ENCODE peak calls at places on chromosome 11, in eight cellular contexts. One of them, this sample, is unnamed.

GRCh38 chr11:8672346-8672745 is 10.1 kb downstream of the TRIM66 start:
- DNase-seq in psoas muscle: no peak
- DNase-seq in omental fat pad: no peak
- DNase-seq in astrocyte of the spinal cord: no peak
- DNase-seq in right lobe of liver: no peak
- DNase-seq in tibial nerve: no peak
- DNase-seq in RWPE1: no peak
- DNase-seq in ovary: no peak
- DNase-seq in this sample: no peak

GRCh38 chr11:3186166-3186953 is 21.2 kb upstream of the OSBPL5 start:
- DNase-seq in psoas muscle: peak
- DNase-seq in omental fat pad: no peak
- DNase-seq in astrocyte of the spinal cord: no peak
- DNase-seq in right lobe of liver: peak
- DNase-seq in tibial nerve: no peak
- DNase-seq in RWPE1: no peak
- DNase-seq in ovary: no peak
- DNase-seq in this sample: no peak

GRCh38 chr11:96061730-96062524 is 138.0 kb upstream of the MTMR2 start:
- DNase-seq in psoas muscle: no peak
- DNase-seq in omental fat pad: no peak
- DNase-seq in astrocyte of the spinal cord: peak
- DNase-seq in right lobe of liver: no peak
- DNase-seq in tibial nerve: no peak
- DNase-seq in RWPE1: no peak
- DNase-seq in ovary: no peak
- DNase-seq in this sample: no peak

GRCh38 chr11:47186076-47186936 is at the start of gene PACSIN3:
- DNase-seq in psoas muscle: peak
- DNase-seq in omental fat pad: no peak
- DNase-seq in astrocyte of the spinal cord: no peak
- DNase-seq in right lobe of liver: peak
- DNase-seq in tibial nerve: no peak
- DNase-seq in RWPE1: peak
- DNase-seq in ovary: peak
- DNase-seq in this sample: peak

GRCh38 chr11:86335131-86335768 is 33.2 kb downstream of the HIKESHI start:
- DNase-seq in psoas muscle: no peak
- DNase-seq in omental fat pad: no peak
- DNase-seq in astrocyte of the spinal cord: no peak
- DNase-seq in right lobe of liver: no peak
- DNase-seq in tibial nerve: no peak
- DNase-seq in RWPE1: peak
- DNase-seq in ovary: no peak
- DNase-seq in this sample: no peak

GRCh38 chr11:105588001-105588400 is 21.9 kb upstream of the GRIA4 start:
- DNase-seq in psoas muscle: no peak
- DNase-seq in omental fat pad: no peak
- DNase-seq in astrocyte of the spinal cord: peak
- DNase-seq in right lobe of liver: no peak
- DNase-seq in tibial nerve: no peak
- DNase-seq in RWPE1: no peak
- DNase-seq in ovary: no peak
- DNase-seq in this sample: no peak

GRCh38 chr11:13271060-13271693 is 6.4 kb upstream of the BMAL1 start:
- DNase-seq in psoas muscle: no peak
- DNase-seq in omental fat pad: no peak
- DNase-seq in astrocyte of the spinal cord: no peak
- DNase-seq in right lobe of liver: no peak
- DNase-seq in tibial nerve: no peak
- DNase-seq in RWPE1: no peak
- DNase-seq in ovary: no peak
- DNase-seq in this sample: no peak

GRCh38 chr11:57303990-57304579 is 20.7 kb downstream of the TNKS1BP1 start:
- DNase-seq in psoas muscle: peak
- DNase-seq in omental fat pad: no peak
- DNase-seq in astrocyte of the spinal cord: no peak
- DNase-seq in right lobe of liver: no peak
- DNase-seq in tibial nerve: no peak
- DNase-seq in RWPE1: peak
- DNase-seq in ovary: no peak
- DNase-seq in this sample: no peak

GRCh38 chr11:66674964-66675602 is 2.6 kb downstream of the RBM4B start:
- DNase-seq in psoas muscle: no peak
- DNase-seq in omental fat pad: no peak
- DNase-seq in astrocyte of the spinal cord: no peak
- DNase-seq in right lobe of liver: no peak
- DNase-seq in tibial nerve: no peak
- DNase-seq in RWPE1: no peak
- DNase-seq in ovary: no peak
- DNase-seq in this sample: no peak

GRCh38 chr11:86940122-86940777 is 14.9 kb downstream of the FZD4 start:
- DNase-seq in psoas muscle: peak
- DNase-seq in omental fat pad: no peak
- DNase-seq in astrocyte of the spinal cord: peak
- DNase-seq in right lobe of liver: no peak
- DNase-seq in tibial nerve: peak
- DNase-seq in RWPE1: no peak
- DNase-seq in ovary: peak
- DNase-seq in this sample: no peak

GRCh38 chr11:122700676-122701075 is 45.2 kb downstream of the UBASH3B start:
- DNase-seq in psoas muscle: no peak
- DNase-seq in omental fat pad: no peak
- DNase-seq in astrocyte of the spinal cord: no peak
- DNase-seq in right lobe of liver: no peak
- DNase-seq in tibial nerve: no peak
- DNase-seq in RWPE1: no peak
- DNase-seq in ovary: no peak
- DNase-seq in this sample: no peak

GRCh38 chr11:33323421-33323820 is 66.2 kb downstream of the HIPK3 start:
- DNase-seq in psoas muscle: no peak
- DNase-seq in omental fat pad: no peak
- DNase-seq in astrocyte of the spinal cord: no peak
- DNase-seq in right lobe of liver: no peak
- DNase-seq in tibial nerve: no peak
- DNase-seq in RWPE1: no peak
- DNase-seq in ovary: no peak
- DNase-seq in this sample: no peak
- TF ChIP-seq CTCF in psoas muscle: peak
- TF ChIP-seq CTCF in omental fat pad: no peak
- TF ChIP-seq CTCF in astrocyte of the spinal cord: no peak
- TF ChIP-seq CTCF in right lobe of liver: no peak
- TF ChIP-seq CTCF in tibial nerve: no peak
- TF ChIP-seq CTCF in RWPE1: no peak
- TF ChIP-seq CTCF in ovary: no peak
- TF ChIP-seq CTCF in this sample: no peak

GRCh38 chr11:104534268-104534667 is 364.0 kb downstream of the CASP12 start:
- DNase-seq in psoas muscle: no peak
- DNase-seq in omental fat pad: no peak
- DNase-seq in astrocyte of the spinal cord: peak
- DNase-seq in right lobe of liver: no peak
- DNase-seq in tibial nerve: no peak
- DNase-seq in RWPE1: peak
- DNase-seq in ovary: no peak
- DNase-seq in this sample: no peak

GRCh38 chr11:104531894-104532293 is 366.4 kb downstream of the CASP12 start:
- DNase-seq in psoas muscle: no peak
- DNase-seq in omental fat pad: no peak
- DNase-seq in astrocyte of the spinal cord: no peak
- DNase-seq in right lobe of liver: no peak
- DNase-seq in tibial nerve: no peak
- DNase-seq in RWPE1: no peak
- DNase-seq in ovary: no peak
- DNase-seq in this sample: no peak

GRCh38 chr11:104529213-104529612 is 365.3 kb upstream of the PDGFD start:
- DNase-seq in psoas muscle: no peak
- DNase-seq in omental fat pad: no peak
- DNase-seq in astrocyte of the spinal cord: no peak
- DNase-seq in right lobe of liver: no peak
- DNase-seq in tibial nerve: no peak
- DNase-seq in RWPE1: no peak
- DNase-seq in ovary: no peak
- DNase-seq in this sample: no peak

GRCh38 chr11:104529916-104530315 is 366.0 kb upstream of the PDGFD start:
- DNase-seq in psoas muscle: no peak
- DNase-seq in omental fat pad: no peak
- DNase-seq in astrocyte of the spinal cord: no peak
- DNase-seq in right lobe of liver: no peak
- DNase-seq in tibial nerve: no peak
- DNase-seq in RWPE1: no peak
- DNase-seq in ovary: no peak
- DNase-seq in this sample: no peak

GRCh38 chr11:104531075-104531474 is 367.1 kb upstream of the PDGFD start:
- DNase-seq in psoas muscle: no peak
- DNase-seq in omental fat pad: no peak
- DNase-seq in astrocyte of the spinal cord: no peak
- DNase-seq in right lobe of liver: no peak
- DNase-seq in tibial nerve: no peak
- DNase-seq in RWPE1: no peak
- DNase-seq in ovary: no peak
- DNase-seq in this sample: no peak
- TF ChIP-seq CTCF in psoas muscle: no peak
- TF ChIP-seq CTCF in omental fat pad: no peak
- TF ChIP-seq CTCF in astrocyte of the spinal cord: peak
- TF ChIP-seq CTCF in right lobe of liver: no peak
- TF ChIP-seq CTCF in tibial nerve: no peak
- TF ChIP-seq CTCF in RWPE1: no peak
- TF ChIP-seq CTCF in ovary: no peak
- TF ChIP-seq CTCF in this sample: no peak

GRCh38 chr11:69674886-69675714 is at the start of gene LTO1:
- DNase-seq in psoas muscle: peak
- DNase-seq in omental fat pad: peak
- DNase-seq in astrocyte of the spinal cord: peak
- DNase-seq in right lobe of liver: peak
- DNase-seq in tibial nerve: peak
- DNase-seq in RWPE1: peak
- DNase-seq in ovary: peak
- DNase-seq in this sample: peak
- TF ChIP-seq CTCF in psoas muscle: no peak
- TF ChIP-seq CTCF in omental fat pad: no peak
- TF ChIP-seq CTCF in astrocyte of the spinal cord: no peak
- TF ChIP-seq CTCF in right lobe of liver: no peak
- TF ChIP-seq CTCF in tibial nerve: peak
- TF ChIP-seq CTCF in RWPE1: no peak
- TF ChIP-seq CTCF in ovary: no peak
- TF ChIP-seq CTCF in this sample: no peak

GRCh38 chr11:124937336-124937935 is 1.6 kb upstream of the HEPACAM start:
- DNase-seq in psoas muscle: no peak
- DNase-seq in omental fat pad: no peak
- DNase-seq in astrocyte of the spinal cord: no peak
- DNase-seq in right lobe of liver: no peak
- DNase-seq in tibial nerve: no peak
- DNase-seq in RWPE1: no peak
- DNase-seq in ovary: no peak
- DNase-seq in this sample: no peak

GRCh38 chr11:124935548-124936514 is at the start of gene HEPACAM:
- DNase-seq in psoas muscle: no peak
- DNase-seq in omental fat pad: no peak
- DNase-seq in astrocyte of the spinal cord: no peak
- DNase-seq in right lobe of liver: no peak
- DNase-seq in tibial nerve: no peak
- DNase-seq in RWPE1: no peak
- DNase-seq in ovary: no peak
- DNase-seq in this sample: no peak

GRCh38 chr11:124938206-124938765 is 2.4 kb upstream of the HEPACAM start:
- DNase-seq in psoas muscle: no peak
- DNase-seq in omental fat pad: no peak
- DNase-seq in astrocyte of the spinal cord: no peak
- DNase-seq in right lobe of liver: no peak
- DNase-seq in tibial nerve: no peak
- DNase-seq in RWPE1: no peak
- DNase-seq in ovary: no peak
- DNase-seq in this sample: no peak

GRCh38 chr11:124938970-124939369 is 3.1 kb upstream of the HEPACAM start:
- DNase-seq in psoas muscle: no peak
- DNase-seq in omental fat pad: no peak
- DNase-seq in astrocyte of the spinal cord: no peak
- DNase-seq in right lobe of liver: no peak
- DNase-seq in tibial nerve: no peak
- DNase-seq in RWPE1: no peak
- DNase-seq in ovary: no peak
- DNase-seq in this sample: no peak

GRCh38 chr11:124934862-124935547 is 842 bp downstream of the HEPACAM start:
- DNase-seq in psoas muscle: no peak
- DNase-seq in omental fat pad: no peak
- DNase-seq in astrocyte of the spinal cord: peak
- DNase-seq in right lobe of liver: no peak
- DNase-seq in tibial nerve: no peak
- DNase-seq in RWPE1: no peak
- DNase-seq in ovary: no peak
- DNase-seq in this sample: no peak
- TF ChIP-seq CTCF in psoas muscle: no peak
- TF ChIP-seq CTCF in omental fat pad: no peak
- TF ChIP-seq CTCF in astrocyte of the spinal cord: peak
- TF ChIP-seq CTCF in right lobe of liver: no peak
- TF ChIP-seq CTCF in tibial nerve: no peak
- TF ChIP-seq CTCF in RWPE1: no peak
- TF ChIP-seq CTCF in ovary: no peak
- TF ChIP-seq CTCF in this sample: no peak

GRCh38 chr11:125728969-125729368 is 17.1 kb upstream of the PATE1 start:
- DNase-seq in psoas muscle: no peak
- DNase-seq in omental fat pad: no peak
- DNase-seq in astrocyte of the spinal cord: no peak
- DNase-seq in right lobe of liver: no peak
- DNase-seq in tibial nerve: no peak
- DNase-seq in RWPE1: no peak
- DNase-seq in ovary: no peak
- DNase-seq in this sample: no peak

GRCh38 chr11:125720781-125721180 is 25.3 kb upstream of the PATE1 start:
- DNase-seq in psoas muscle: no peak
- DNase-seq in omental fat pad: no peak
- DNase-seq in astrocyte of the spinal cord: no peak
- DNase-seq in right lobe of liver: no peak
- DNase-seq in tibial nerve: no peak
- DNase-seq in RWPE1: peak
- DNase-seq in ovary: no peak
- DNase-seq in this sample: no peak

DNA sequence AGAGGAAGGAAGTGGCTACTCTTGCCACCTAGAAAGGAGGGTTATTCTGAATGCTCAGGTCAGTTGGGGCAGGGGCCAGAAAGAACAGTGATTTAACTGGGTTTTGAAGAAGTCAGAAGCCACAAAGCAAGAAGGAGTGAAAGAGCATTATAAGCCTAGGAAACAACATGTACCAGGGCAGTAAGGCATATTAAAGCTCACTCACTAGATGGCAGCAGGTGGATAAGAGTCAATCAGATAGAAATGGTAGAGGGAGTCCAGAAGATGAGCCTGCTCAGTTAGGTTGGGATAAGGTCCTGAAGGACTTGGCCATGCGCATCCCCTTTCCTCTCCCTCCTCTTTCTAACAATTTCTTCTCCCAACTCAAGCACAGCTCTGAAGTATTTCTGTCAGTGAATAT is 22.0 kb upstream of the PATE1 start:
- DNase-seq in psoas muscle: no peak
- DNase-seq in omental fat pad: no peak
- DNase-seq in astrocyte of the spinal cord: no peak
- DNase-seq in right lobe of liver: no peak
- DNase-seq in tibial nerve: no peak
- DNase-seq in RWPE1: no peak
- DNase-seq in ovary: no peak
- DNase-seq in this sample: no peak
- TF ChIP-seq CTCF in psoas muscle: no peak
- TF ChIP-seq CTCF in omental fat pad: no peak
- TF ChIP-seq CTCF in astrocyte of the spinal cord: peak
- TF ChIP-seq CTCF in right lobe of liver: peak
- TF ChIP-seq CTCF in tibial nerve: no peak
- TF ChIP-seq CTCF in RWPE1: no peak
- TF ChIP-seq CTCF in ovary: no peak
- TF ChIP-seq CTCF in this sample: no peak

GRCh38 chr11:93741094-93741881 is at the start of the genes C11orf54 and TAF1D:
- DNase-seq in psoas muscle: peak
- DNase-seq in omental fat pad: peak
- DNase-seq in astrocyte of the spinal cord: peak
- DNase-seq in right lobe of liver: peak
- DNase-seq in tibial nerve: peak
- DNase-seq in RWPE1: peak
- DNase-seq in ovary: peak
- DNase-seq in this sample: peak
- TF ChIP-seq CTCF in psoas muscle: no peak
- TF ChIP-seq CTCF in omental fat pad: no peak
- TF ChIP-seq CTCF in astrocyte of the spinal cord: no peak
- TF ChIP-seq CTCF in right lobe of liver: no peak
- TF ChIP-seq CTCF in tibial nerve: peak
- TF ChIP-seq CTCF in RWPE1: no peak
- TF ChIP-seq CTCF in ovary: peak
- TF ChIP-seq CTCF in this sample: no peak